ENCODE peak calls at places on chromosomes 11 and 22, in ten cellular contexts. V is stimulated activated CD4-positive, alpha-beta T cell treated with anti-CD3 and anti-CD28 coated beads, Interleukin-15, amount 100 ng/mL, for 1 hour; B is EH; P is GM23248; M is AG10803; R is adipocyte; G is HEK293T; C is naive thymus-derived CD4-positive, alpha-beta T cell; I is cerebellar cortex; D is Peyer's patch. T is an unnamed sample.

GRCh38 chr11:11969380-11970215 is 38.8 kb downstream of the DKK3 start:
- DNase-seq in V (no peak), B (no peak), P (no peak), M (peak), R (no peak), G (no peak), C (no peak), I (no peak), D (no peak), T (no peak)

GRCh38 chr11:125519865-125520834 is 24.1 kb upstream of the FEZ1 start:
- DNase-seq in V (no peak), B (no peak), P (no peak), M (no peak), R (no peak), G (no peak), C (no peak), I (no peak), D (no peak), T (no peak)

GRCh38 chr22:40324468-40325305 is 21.6 kb upstream of the ADSL start:
- DNase-seq in V (no peak), B (no peak), P (no peak), M (no peak), R (no peak), G (no peak), C (no peak), I (no peak), D (peak), T (peak)

GRCh38 chr11:92227233-92227593 is 2.6 kb downstream of the FAT3 start:
- DNase-seq in V (no peak), B (no peak), P (no peak), M (no peak), R (peak), G (peak), C (no peak), I (no peak), D (no peak), T (no peak)

GRCh38 chr11:22558638-22559037 is 67.0 kb downstream of the FANCF start:
- DNase-seq in V (no peak), B (peak), P (peak), M (peak), R (peak), G (no peak), C (no peak), I (no peak), D (no peak), T (no peak)

GRCh38 chr22:42701694-42702093 is 19.0 kb downstream of the A4GALT start:
- DNase-seq in V (no peak), B (no peak), P (no peak), M (no peak), R (no peak), G (no peak), C (no peak), I (no peak), D (no peak), T (no peak)

GRCh38 chr11:100525635-100526034 is 161.5 kb upstream of the ARHGAP42 start:
- DNase-seq in V (no peak), B (no peak), P (no peak), M (no peak), R (no peak), G (no peak), C (no peak), I (no peak), D (no peak), T (no peak)

GRCh38 chr11:1437500-1437899 is 47.8 kb downstream of the BRSK2 start:
- DNase-seq in V (no peak), B (peak), P (peak), M (peak), R (peak), G (peak), C (no peak), I (peak), D (no peak), T (no peak)

GRCh38 chr11:134068829-134069425 is at the start of gene JAM3:
- DNase-seq in V (peak), B (peak), P (peak), M (peak), R (peak), G (peak), C (peak), I (peak), D (peak), T (peak)

GRCh38 chr11:121890377-121890776 is 225.6 kb downstream of the BLID start:
- DNase-seq in V (no peak), B (peak), P (peak), M (peak), R (peak), G (no peak), C (no peak), I (peak), D (no peak), T (no peak)

GRCh38 chr11:639324-639977 is 2.4 kb downstream of the DRD4 start:
- DNase-seq in V (no peak), B (no peak), P (peak), M (no peak), R (no peak), G (no peak), C (no peak), I (no peak), D (no peak), T (no peak)

GRCh38 chr22:34986461-34986977 is 79.4 kb upstream of the ISX start:
- DNase-seq in V (no peak), B (peak), P (no peak), M (peak), R (no peak), G (no peak), C (no peak), I (no peak), D (no peak), T (no peak)

GRCh38 chr22:29842740-29843139 is 4.7 kb upstream of the ASCC2 start:
- DNase-seq in V (no peak), B (peak), P (peak), M (peak), R (peak), G (no peak), C (no peak), I (no peak), D (no peak), T (no peak)

GRCh38 chr11:2591805-2592204 is 108.0 kb downstream of the KCNQ1OT1 start:
- DNase-seq in V (no peak), B (no peak), P (no peak), M (no peak), R (no peak), G (peak), C (no peak), I (no peak), D (peak), T (no peak)

GRCh38 chr11:102456381-102456780 is 3.8 kb upstream of the TMEM123 start:
- DNase-seq in V (no peak), B (no peak), P (peak), M (peak), R (no peak), G (no peak), C (no peak), I (no peak), D (no peak), T (no peak)

GRCh38 chr11:17382046-17382728 is 6.3 kb downstream of the KCNJ11 start:
- DNase-seq in V (no peak), B (peak), P (peak), M (peak), R (no peak), G (no peak), C (no peak), I (no peak), D (no peak), T (no peak)

GRCh38 chr11:46036009-46036408 is 85.2 kb downstream of the PHF21A start:
- DNase-seq in V (no peak), B (no peak), P (no peak), M (no peak), R (no peak), G (no peak), C (no peak), I (no peak), D (no peak), T (no peak)

T was measured in CD8-positive, alpha-beta T cell.